ENCODE peak calls at places on chromosomes 4 and X, in four cellular contexts. S, E, L and V are unnamed samples.
A peak's percentile ranks its signal among the peaks of the same experiment; 100 is the strongest.

GRCh38 chrX:130543603-130544002 is 141.8 kb downstream of the RBMX2 start:
- DNase-seq in S (no peak), E (no peak), L (no peak), V (no peak)

GRCh38 chr4:74897390-74897789 is 35.5 kb upstream of the PARM1 start:
- DNase-seq in S (no peak), E (no peak), L (no peak), V (no peak)

GRCh38 chr4:177356191-177356590 is 46.5 kb downstream of the NEIL3 start:
- DNase-seq in S (no peak), E (no peak), L (no peak), V (no peak)

GRCh38 chrX:115561605-115562491 is 874 bp downstream of the PLS3 start:
- DNase-seq in S (peak; percentile 49), E (peak; percentile 57), L (peak; percentile 87), V (peak; percentile 44)

GRCh38 chr4:138301536-138301935 is 59.4 kb upstream of the SLC7A11 start:
- DNase-seq in S (no peak), E (no peak), L (no peak), V (no peak)

GRCh38 chr4:85491527-85491926 is 16.6 kb downstream of the ARHGAP24 start:
- DNase-seq in S (no peak), E (no peak), L (no peak), V (no peak)

GRCh38 chr4:637536-637935 is 12.2 kb downstream of the PDE6B start:
- DNase-seq in S (no peak), E (peak; percentile 32), L (peak; percentile 39), V (no peak)

GRCh38 chr4:23060776-23061175 is 368.0 kb downstream of the GBA3 start:
- DNase-seq in S (no peak), E (no peak), L (no peak), V (no peak)

GRCh38 chr4:8409271-8410065 is 31.1 kb downstream of the ACOX3 start:
- DNase-seq in S (peak; percentile 63), E (peak; percentile 74), L (no peak), V (peak; percentile 74)

GRCh38 chr4:145819246-145820181 is 119.1 kb downstream of the ZNF827 start:
- DNase-seq in S (no peak), E (no peak), L (no peak), V (no peak)

GRCh38 chr4:111639876-111640275 is 505.4 kb upstream of the FAM241A start:
- DNase-seq in S (no peak), E (no peak), L (no peak), V (no peak)

GRCh38 chr4:37693450-37694190 is 7.4 kb upstream of the RELL1 start:
- DNase-seq in S (no peak), E (no peak), L (no peak), V (no peak)

GRCh38 chrX:104151037-104151436 is 5.8 kb downstream of the SLC25A53 start:
- DNase-seq in S (no peak), E (no peak), L (no peak), V (no peak)

GRCh38 chr4:56656346-56656643 is 24.8 kb downstream of the HOPX start:
- DNase-seq in S (no peak), E (no peak), L (peak; percentile 66), V (peak; percentile 29)

GRCh38 chr4:118348886-118349285 is 3.9 kb downstream of the PRSS12 start:
- DNase-seq in S (no peak), E (no peak), L (no peak), V (no peak)

GRCh38 chr4:71231073-71231752 is 107.6 kb upstream of the SLC4A4 start:
- DNase-seq in S (peak; percentile 88), E (peak; percentile 95), L (no peak), V (peak; percentile 90)
- H3K27ac ChIP-seq in S (peak overlapping the region; percentile 60), E (peak overlapping the region; percentile 62), L (no peak overlapping the region), V (peak overlapping the region; percentile 88)

DNA sequence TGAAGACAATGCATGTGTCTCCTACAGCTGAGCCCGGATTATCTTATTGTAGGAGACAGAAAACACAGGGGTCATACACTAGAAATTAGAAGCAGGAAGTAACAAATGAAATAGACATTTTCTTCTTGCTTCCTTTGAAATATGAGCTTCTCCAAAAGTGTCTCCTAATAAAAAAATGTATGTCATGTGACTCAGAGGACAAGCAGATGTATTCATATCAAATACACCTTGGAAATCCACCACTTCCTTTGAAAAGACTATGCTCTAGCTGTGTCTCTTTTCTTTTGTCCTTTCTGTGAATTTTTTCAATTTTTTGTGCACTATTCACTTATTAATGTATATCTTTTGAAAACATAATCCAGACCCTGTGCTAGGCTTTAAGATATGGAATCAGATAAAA is 1906.2 kb downstream of the C4orf33 start:
- DNase-seq in S (no peak), E (no peak), L (no peak), V (no peak)
- H3K27ac ChIP-seq in S (no peak overlapping the region), E (no peak overlapping the region), L (no peak overlapping the region), V (no peak overlapping the region)

DNA sequence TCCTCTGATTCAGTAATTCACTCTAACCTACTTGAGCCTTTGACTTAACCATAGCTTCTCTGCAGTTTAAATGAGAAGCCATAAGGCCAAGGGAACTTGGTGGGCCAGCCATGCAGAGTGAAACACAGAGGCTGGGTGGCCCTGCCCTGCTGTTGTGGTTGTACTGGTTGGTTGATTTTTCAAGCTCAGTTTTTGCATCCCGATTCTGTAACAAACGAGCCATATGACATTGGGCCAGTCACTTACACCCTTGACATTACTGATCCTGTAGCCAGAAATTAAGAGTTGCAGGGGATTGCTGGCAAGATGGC is 1.3 kb upstream of the RASGEF1B start:
- DNase-seq in S (no peak), E (no peak), L (no peak), V (no peak)
- H3K27ac ChIP-seq in S (peak overlapping the region; percentile 92), E (no peak overlapping the region), L (no peak overlapping the region), V (peak overlapping the region; percentile 89)

GRCh38 chr4:159593651-159594050 is 490.8 kb downstream of the RAPGEF2 start:
- DNase-seq in S (no peak), E (no peak), L (no peak), V (no peak)
- H3K27ac ChIP-seq in S (no peak overlapping the region), E (no peak overlapping the region), L (no peak overlapping the region), V (no peak overlapping the region)

DNA sequence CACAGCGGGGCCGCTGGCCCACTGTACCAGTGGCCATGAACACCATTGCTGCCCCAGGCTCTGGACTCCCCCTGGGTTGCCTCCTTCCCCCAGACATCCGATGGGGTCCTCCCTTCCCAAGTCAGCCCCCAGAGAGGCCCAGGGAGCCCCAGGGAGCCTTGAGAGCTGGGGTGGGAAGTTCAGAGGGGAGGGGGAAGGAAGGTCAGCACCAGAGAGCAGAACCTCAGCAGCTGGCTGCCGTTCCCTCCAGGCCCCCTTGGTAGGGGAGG is 464 bp upstream of the ARHGAP4 start:
- DNase-seq in S (no peak), E (no peak), L (no peak), V (no peak)
- H3K27ac ChIP-seq in S (peak overlapping the region; percentile 95), E (no peak overlapping the region), L (peak overlapping the region; percentile 94), V (peak overlapping the region; percentile 97)

DNA sequence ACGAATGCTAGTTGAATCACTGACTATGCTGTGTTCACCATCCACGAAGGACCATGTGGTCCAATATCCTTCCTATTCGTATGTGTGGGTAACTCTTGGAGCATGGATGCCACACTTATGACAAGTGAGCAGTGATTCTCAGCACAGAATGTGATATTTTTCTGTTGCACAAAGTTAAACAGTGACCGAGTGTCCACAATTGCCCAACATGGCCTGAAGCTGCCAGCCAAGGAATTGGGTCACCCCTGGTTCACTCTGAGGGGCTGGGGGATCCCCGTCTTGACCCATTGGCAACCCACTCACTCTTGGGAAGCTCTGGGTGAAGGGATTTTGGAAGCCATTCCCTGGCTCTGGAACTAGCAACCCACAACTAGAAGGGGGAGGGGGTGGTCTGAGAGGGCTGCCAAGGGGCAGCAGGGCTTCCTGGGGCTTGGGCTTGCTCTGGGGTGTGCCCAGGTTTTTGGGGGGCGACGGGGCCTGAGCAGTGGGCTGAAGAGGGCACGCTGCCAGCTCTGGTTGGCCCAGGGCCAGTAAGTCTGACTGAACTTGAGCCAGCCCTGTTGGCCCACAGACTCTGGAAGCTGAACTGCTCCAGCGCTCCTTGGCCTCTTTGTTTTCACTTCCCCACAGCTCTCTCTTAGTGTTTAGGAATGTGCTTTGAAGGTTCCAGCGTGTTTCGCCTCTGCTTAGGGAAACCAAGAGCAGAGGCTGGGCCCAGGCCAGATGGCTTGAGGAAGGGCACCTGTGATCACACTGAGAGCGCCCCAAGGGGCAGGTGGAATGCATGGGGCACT is 43.1 kb upstream of the BCOR start:
- DNase-seq in S (no peak), E (peak; percentile 57), L (peak; percentile 72), V (no peak)
- H3K27ac ChIP-seq in S (peak overlapping the region; percentile 68), E (peak overlapping the region; percentile 60), L (peak overlapping the region; percentile 22), V (peak overlapping the region; percentile 36)

GRCh38 chr4:2793578-2793919 is 664 bp downstream of the SH3BP2 start:
- DNase-seq in S (peak; percentile 46), E (peak; percentile 79), L (peak; percentile 69), V (peak; percentile 44)
- H3K27ac ChIP-seq in S (peak overlapping the region; percentile 85), E (no peak overlapping the region), L (no peak overlapping the region), V (peak overlapping the region; percentile 94)